ENCODE peak calls at places on chromosomes 13 and 19, in nine cellular contexts. I, U, P, X, W, N, F, T and H are unnamed samples.

GRCh38 chr13:23934481-23934880 is 37.2 kb upstream of the C1QTNF9B start:
- DNase-seq in I (peak), U (no peak), P (peak), X (peak), W (no peak), N (no peak), F (no peak), T (no peak), H (no peak)

GRCh38 chr19:51702103-51702753 is 9.1 kb downstream of the SPACA6 start:
- DNase-seq in I (peak), U (peak), P (peak), X (peak), W (peak), N (no peak), F (peak), T (peak), H (no peak)

GRCh38 chr13:52162279-52163101 is 3.1 kb upstream of the NEK3 start:
- DNase-seq in I (peak), U (no peak), P (peak), X (peak), W (no peak), N (no peak), F (no peak), T (no peak), H (no peak)

GRCh38 chr13:107715496-107715895 is 499.8 kb downstream of the LIG4 start:
- DNase-seq in I (no peak), U (no peak), P (no peak), X (no peak), W (no peak), N (no peak), F (no peak), T (no peak), H (no peak)

GRCh38 chr19:23778566-23778965 is 19.9 kb upstream of the ZNF681 start:
- DNase-seq in I (no peak), U (no peak), P (no peak), X (no peak), W (no peak), N (no peak), F (no peak), T (no peak), H (no peak)

GRCh38 chr13:93762703-93763102 is 536.1 kb downstream of the GPC6 start:
- DNase-seq in I (no peak), U (no peak), P (no peak), X (no peak), W (no peak), N (no peak), F (no peak), T (no peak), H (no peak)

GRCh38 chr19:55178781-55179569 is 1.1 kb downstream of the SYT5 start:
- DNase-seq in I (peak), U (peak), P (peak), X (peak), W (peak), N (peak), F (peak), T (peak), H (peak)

GRCh38 chr19:35549174-35549788 is 3.9 kb downstream of the TMEM147 start:
- DNase-seq in I (peak), U (peak), P (peak), X (peak), W (peak), N (no peak), F (peak), T (peak), H (no peak)

GRCh38 chr13:93723316-93723715 is 496.7 kb downstream of the GPC6 start:
- DNase-seq in I (peak), U (no peak), P (peak), X (peak), W (no peak), N (no peak), F (no peak), T (no peak), H (no peak)

GRCh38 chr13:110486061-110486780 is 75.3 kb downstream of the RAB20 start:
- DNase-seq in I (no peak), U (no peak), P (no peak), X (no peak), W (no peak), N (no peak), F (no peak), T (no peak), H (no peak)

GRCh38 chr13:66414196-66414800 is 815.8 kb downstream of the PCDH9 start:
- DNase-seq in I (no peak), U (no peak), P (peak), X (peak), W (no peak), N (no peak), F (no peak), T (no peak), H (no peak)

GRCh38 chr13:92994056-92994455 is 232.6 kb upstream of the GPC6 start:
- DNase-seq in I (peak), U (no peak), P (peak), X (peak), W (no peak), N (no peak), F (no peak), T (no peak), H (no peak)

GRCh38 chr13:24540236-24541126 is 27.9 kb upstream of the PARP4 start:
- DNase-seq in I (peak), U (no peak), P (peak), X (no peak), W (peak), N (no peak), F (no peak), T (no peak), H (no peak)

GRCh38 chr19:16541526-16542044 is 652 bp downstream of the CHERP start:
- DNase-seq in I (peak), U (no peak), P (peak), X (no peak), W (peak), N (no peak), F (no peak), T (no peak), H (no peak)

GRCh38 chr19:14509382-14509781 is 8.8 kb downstream of the DNAJB1 start:
- DNase-seq in I (no peak), U (no peak), P (no peak), X (no peak), W (no peak), N (no peak), F (no peak), T (no peak), H (no peak)

GRCh38 chr19:7294571-7295212 is 478 bp upstream of the INSR start:
- DNase-seq in I (peak), U (peak), P (no peak), X (peak), W (peak), N (peak), F (peak), T (peak), H (peak)

GRCh38 chr13:99264053-99264452 is 5.9 kb upstream of the GPR18 start:
- DNase-seq in I (no peak), U (no peak), P (no peak), X (no peak), W (no peak), N (no peak), F (no peak), T (no peak), H (no peak)

GRCh38 chr13:70407486-70407885 is 299.2 kb upstream of the KLHL1 start:
- DNase-seq in I (no peak), U (no peak), P (peak), X (no peak), W (no peak), N (no peak), F (no peak), T (no peak), H (no peak)

GRCh38 chr13:94988654-94989053 is 276.3 kb upstream of the SOX21 start:
- DNase-seq in I (peak), U (no peak), P (peak), X (no peak), W (no peak), N (no peak), F (no peak), T (no peak), H (no peak)

GRCh38 chr19:5434970-5435641 is 20.1 kb upstream of the ZNRF4 start:
- DNase-seq in I (peak), U (no peak), P (peak), X (peak), W (no peak), N (no peak), F (no peak), T (no peak), H (no peak)

DNA sequence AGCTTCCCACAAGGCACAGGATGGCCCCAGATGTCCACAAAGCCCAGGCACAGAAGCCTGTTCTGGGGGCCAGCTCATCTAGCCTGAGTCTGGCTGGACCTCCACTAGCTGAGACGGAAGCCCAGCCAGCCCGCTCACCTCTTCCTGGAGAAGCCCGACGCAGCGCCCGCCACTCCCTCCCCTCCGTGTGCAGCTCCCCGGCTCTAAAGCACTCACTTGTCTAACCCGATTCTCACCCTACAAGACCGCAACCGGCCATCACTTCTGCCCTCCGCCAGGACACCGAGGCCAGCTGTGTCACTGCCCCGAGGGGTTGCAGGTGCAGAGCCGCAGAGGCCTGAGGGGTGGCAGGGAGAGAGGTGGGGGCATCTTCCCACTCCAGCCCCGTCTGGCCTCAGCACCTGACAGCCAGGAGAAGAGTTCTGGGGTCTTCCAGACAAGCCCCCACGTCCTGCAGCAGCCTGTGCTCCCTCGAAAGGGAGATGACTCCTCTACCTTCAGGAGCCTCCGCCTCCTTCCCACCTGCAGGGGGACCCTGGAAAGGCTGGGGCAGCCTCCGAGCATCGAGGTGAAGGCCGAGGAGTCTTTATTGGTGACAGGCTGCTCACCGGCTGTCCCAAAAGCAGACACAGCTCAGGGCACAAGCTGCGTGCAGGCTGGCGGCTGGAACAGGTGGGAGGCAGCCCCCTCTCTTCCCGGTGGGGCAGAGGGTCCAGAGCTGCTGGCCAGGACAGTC is 5.9 kb upstream of the DIRAS1 start:
- DNase-seq in I (no peak), U (no peak), P (no peak), X (no peak), W (no peak), N (no peak), F (no peak), T (no peak), H (no peak)
- TF ChIP-seq CTCF in I (no peak), U (no peak), P (no peak), X (no peak), W (no peak), N (no peak), F (no peak), T (no peak), H (no peak)

DNA sequence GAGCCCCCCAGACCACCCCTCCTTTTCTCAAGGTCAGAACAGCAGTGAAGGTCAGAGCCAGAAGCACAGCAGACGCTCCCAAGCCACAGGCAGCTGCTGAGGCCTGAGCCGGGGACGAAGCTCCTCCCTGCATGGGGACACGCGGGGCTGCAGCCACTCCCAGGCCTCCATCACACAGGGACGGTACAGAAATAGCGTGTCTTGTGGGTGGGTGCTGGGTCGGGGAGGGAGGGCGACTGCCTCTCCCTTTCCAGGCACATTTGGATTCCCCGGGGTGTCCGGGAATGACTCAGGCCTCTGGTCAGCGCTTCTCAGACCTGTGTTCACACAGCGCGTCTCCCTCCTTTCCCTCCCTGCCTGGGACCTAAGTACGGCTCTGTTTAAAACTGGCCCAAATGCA is 33.2 kb downstream of the RASA3 start:
- DNase-seq in I (peak), U (peak), P (peak), X (peak), W (no peak), N (no peak), F (peak), T (peak), H (peak)
- TF ChIP-seq CTCF in I (no peak), U (no peak), P (no peak), X (no peak), W (no peak), N (no peak), F (no peak), T (no peak), H (no peak)

GRCh38 chr19:31905980-31906948 is 439.1 kb upstream of the ZNF507 start:
- DNase-seq in I (no peak), U (no peak), P (no peak), X (peak), W (no peak), N (no peak), F (peak), T (peak), H (no peak)
- TF ChIP-seq CTCF in I (no peak), U (no peak), P (no peak), X (no peak), W (no peak), N (no peak), F (no peak), T (no peak), H (no peak)

DNA sequence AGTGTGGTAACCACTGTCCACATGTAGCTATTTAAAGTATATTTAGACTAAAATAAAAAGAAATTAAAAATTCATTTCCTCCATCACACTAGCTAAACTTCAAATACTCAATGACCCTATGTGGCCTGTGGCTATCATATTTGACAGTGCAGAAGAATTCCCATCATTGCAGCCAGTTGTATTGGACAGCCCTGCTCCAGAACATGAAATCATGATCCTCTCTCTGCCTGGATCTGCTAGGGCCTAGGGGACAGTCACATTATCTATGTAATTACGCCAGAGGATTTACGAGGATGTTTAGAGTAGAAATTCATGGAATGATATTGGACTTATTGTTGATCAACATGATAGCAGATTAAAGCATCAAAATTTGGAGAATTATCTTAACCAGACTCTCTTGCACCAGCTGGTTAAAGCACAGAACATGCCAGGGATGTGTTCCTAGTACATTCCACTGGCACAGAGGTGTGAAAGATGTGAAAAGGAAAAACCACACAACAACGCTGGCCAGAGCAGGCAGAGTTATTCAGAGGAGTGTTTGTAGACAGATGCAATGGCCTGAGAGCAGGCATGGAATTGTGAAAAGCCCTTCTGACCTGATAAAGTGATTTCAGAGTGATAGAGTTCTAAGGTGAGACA is 108.9 kb upstream of the STARD13 start:
- DNase-seq in I (no peak), U (no peak), P (no peak), X (no peak), W (no peak), N (no peak), F (no peak), T (no peak), H (no peak)
- TF ChIP-seq CTCF in I (no peak), U (no peak), P (no peak), X (no peak), W (no peak), N (no peak), F (no peak), T (no peak), H (no peak)

DNA sequence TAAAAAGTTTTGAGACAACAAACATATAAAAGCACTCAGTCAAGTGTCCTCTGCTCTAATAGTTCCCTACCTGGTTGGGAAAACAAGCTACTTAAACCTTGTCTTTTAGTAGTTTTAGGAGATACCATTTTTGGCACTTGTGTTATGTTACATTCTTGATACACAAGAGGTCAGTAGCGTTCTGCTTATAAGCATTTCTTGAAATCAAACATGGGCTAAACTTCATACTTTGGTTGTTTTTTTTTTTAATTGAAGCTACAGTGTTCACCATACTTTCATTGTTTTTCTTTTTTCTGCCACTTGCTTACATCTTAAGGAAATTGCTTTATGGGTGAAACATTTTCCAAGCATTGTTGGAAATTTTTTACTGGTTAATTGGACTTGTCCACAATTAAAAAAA is 12.9 kb downstream of the NHLRC3 start:
- DNase-seq in I (peak), U (no peak), P (peak), X (peak), W (no peak), N (no peak), F (no peak), T (no peak), H (no peak)
- TF ChIP-seq CTCF in I (peak), U (no peak), P (peak), X (no peak), W (peak), N (peak), F (peak), T (peak), H (peak)

GRCh38 chr19:31307270-31307669 is 42.0 kb downstream of the TSHZ3 start:
- DNase-seq in I (no peak), U (no peak), P (no peak), X (no peak), W (no peak), N (no peak), F (no peak), T (no peak), H (no peak)
- TF ChIP-seq CTCF in I (no peak), U (no peak), P (no peak), X (no peak), W (no peak), N (no peak), F (no peak), T (no peak), H (no peak)

DNA sequence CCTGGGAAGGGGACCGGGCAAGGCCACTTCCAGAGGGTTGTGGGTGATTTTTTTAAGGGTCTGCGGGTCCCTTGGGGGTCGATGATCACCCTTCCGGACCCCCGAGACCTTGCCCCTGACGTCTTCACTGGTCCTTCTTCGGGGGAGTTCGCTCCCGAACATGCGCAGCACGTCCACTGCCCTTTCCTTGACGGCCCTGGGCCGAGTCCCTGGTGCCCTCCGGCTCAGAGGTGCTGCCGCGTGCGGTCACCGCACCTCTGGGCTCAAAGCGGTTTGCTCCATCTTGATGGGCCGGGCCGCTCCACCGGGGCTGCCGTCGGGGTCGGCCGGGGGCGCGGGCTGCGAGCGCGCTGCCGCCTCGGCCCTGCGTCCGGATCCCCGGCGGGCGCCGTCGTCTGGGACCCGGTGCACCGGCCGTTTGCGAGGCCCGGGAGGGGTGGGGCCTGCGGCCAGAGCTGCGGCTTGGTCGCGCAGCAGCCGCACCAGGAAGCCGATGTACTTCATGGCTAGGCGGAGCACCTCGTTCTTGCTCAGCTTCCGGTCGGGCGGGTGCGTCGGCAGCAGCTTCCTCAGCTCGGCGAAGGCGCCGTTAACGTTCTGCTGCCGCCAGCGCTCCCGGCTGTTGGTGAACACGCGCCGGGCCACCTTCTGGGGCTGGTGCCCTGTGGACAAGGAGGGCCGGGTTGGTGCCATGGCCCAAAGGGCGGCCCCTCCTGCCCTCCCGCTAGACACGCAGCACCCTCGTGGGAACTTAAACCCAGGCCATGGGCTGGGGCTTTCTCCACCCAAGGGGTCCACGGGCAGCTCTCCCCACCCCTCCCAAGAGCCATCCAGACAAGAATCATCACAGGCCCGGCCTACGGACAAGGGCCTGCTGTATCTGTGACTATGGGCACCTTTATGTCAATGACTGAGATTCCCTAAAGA is 3.3 kb downstream of the LYL1 start:
- DNase-seq in I (peak), U (no peak), P (no peak), X (no peak), W (peak), N (no peak), F (peak), T (peak), H (no peak)
- TF ChIP-seq CTCF in I (no peak), U (no peak), P (no peak), X (no peak), W (no peak), N (no peak), F (no peak), T (no peak), H (no peak)

GRCh38 chr19:1218751-1219567 is 13.4 kb downstream of the STK11 start:
- DNase-seq in I (no peak), U (no peak), P (no peak), X (no peak), W (no peak), N (no peak), F (no peak), T (no peak), H (no peak)

GRCh38 chr19:1219786-1220451 is 14.3 kb downstream of the STK11 start:
- DNase-seq in I (no peak), U (no peak), P (no peak), X (no peak), W (no peak), N (no peak), F (no peak), T (no peak), H (no peak)

GRCh38 chr19:1221141-1221903 is 15.7 kb downstream of the STK11 start:
- DNase-seq in I (peak), U (peak), P (peak), X (peak), W (peak), N (no peak), F (peak), T (peak), H (no peak)

GRCh38 chr19:1221904-1222255 is 15.9 kb downstream of the CBARP start:
- DNase-seq in I (no peak), U (no peak), P (no peak), X (no peak), W (no peak), N (no peak), F (no peak), T (no peak), H (no peak)

DNA sequence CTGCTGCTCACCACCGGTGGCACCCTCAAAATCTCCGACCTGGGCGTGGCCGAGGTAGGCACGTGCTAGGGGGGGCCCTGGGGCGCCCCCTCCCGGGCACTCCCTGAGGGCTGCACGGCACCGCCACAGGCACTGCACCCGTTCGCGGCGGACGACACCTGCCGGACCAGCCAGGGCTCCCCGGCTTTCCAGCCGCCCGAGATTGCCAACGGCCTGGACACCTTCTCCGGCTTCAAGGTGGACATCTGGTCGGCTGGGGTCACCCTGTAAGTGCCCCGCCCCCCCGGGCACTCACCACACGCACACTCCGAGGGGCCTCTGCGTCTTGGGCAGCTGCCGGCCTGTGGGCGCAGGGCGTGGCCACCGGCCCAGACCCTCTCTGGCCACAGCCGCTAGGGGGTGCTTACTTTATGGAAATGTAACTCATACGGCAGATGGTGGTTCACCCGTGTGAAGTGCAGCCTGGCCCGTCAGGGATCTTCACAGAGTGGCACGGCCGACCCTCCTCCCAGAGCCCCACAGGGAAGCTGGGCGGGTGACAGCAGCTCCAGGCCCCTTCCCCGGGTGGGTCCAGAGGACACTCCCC is 15.0 kb downstream of the STK11 start:
- DNase-seq in I (no peak), U (no peak), P (no peak), X (no peak), W (no peak), N (no peak), F (no peak), T (no peak), H (no peak)
- TF ChIP-seq CTCF in I (no peak), U (no peak), P (peak), X (no peak), W (no peak), N (peak), F (no peak), T (no peak), H (peak)